ENCODE peak calls at places on chromosomes 1 and 21, in nine cellular contexts. Y is psoas muscle; R is CD8-positive, alpha-beta T cell; O is AG10803; Q is astrocyte; Z is cardiac fibroblast; P is IMR-90; G is progenitor cell of endocrine pancreas; V is neural progenitor cell. D is an unnamed sample.

GRCh38 chr1:31605908-31606427 is 11.5 kb upstream of the HCRTR1 start:
- DNase-seq in Y (no peak), R (no peak), O (peak), Q (peak), Z (peak), P (peak), G (no peak), V (no peak), D (no peak)

GRCh38 chr1:110335265-110335664 is 3.9 kb upstream of the RBM15 start:
- DNase-seq in Y (no peak), R (no peak), O (no peak), Q (no peak), Z (no peak), P (no peak), G (no peak), V (no peak), D (no peak)

GRCh38 chr1:195956845-195957244 is 651.4 kb downstream of the KCNT2 start:
- DNase-seq in Y (no peak), R (no peak), O (no peak), Q (no peak), Z (no peak), P (no peak), G (no peak), V (no peak), D (no peak)

GRCh38 chr1:171817511-171818265 is 23.6 kb upstream of the DNM3 start:
- DNase-seq in Y (no peak), R (no peak), O (peak), Q (peak), Z (peak), P (peak), G (no peak), V (peak), D (no peak)

GRCh38 chr1:26234644-26235384 is 814 bp downstream of the CEP85 start:
- DNase-seq in Y (no peak), R (no peak), O (peak), Q (peak), Z (peak), P (peak), G (peak), V (peak), D (peak)

GRCh38 chr1:115507256-115507589 is 134.5 kb upstream of the VANGL1 start:
- DNase-seq in Y (no peak), R (no peak), O (peak), Q (peak), Z (peak), P (peak), G (no peak), V (peak), D (peak)

GRCh38 chr1:151905070-151905442 is 4.3 kb downstream of the THEM4 start:
- DNase-seq in Y (no peak), R (no peak), O (no peak), Q (no peak), Z (peak), P (no peak), G (no peak), V (no peak), D (no peak)

GRCh38 chr1:147217142-147217541 is 8.0 kb downstream of the FMO5 start:
- DNase-seq in Y (no peak), R (no peak), O (no peak), Q (no peak), Z (no peak), P (no peak), G (no peak), V (no peak), D (no peak)

GRCh38 chr1:164641353-164641730 is 82.4 kb downstream of the PBX1 start:
- DNase-seq in Y (peak), R (no peak), O (peak), Q (peak), Z (peak), P (peak), G (no peak), V (no peak), D (no peak)

GRCh38 chr1:19239876-19240275 is 11.4 kb downstream of the EMC1 start:
- DNase-seq in Y (peak), R (no peak), O (no peak), Q (no peak), Z (no peak), P (no peak), G (no peak), V (no peak), D (no peak)

GRCh38 chr21:26011292-26011940 is 159.2 kb downstream of the APP start:
- DNase-seq in Y (no peak), R (no peak), O (no peak), Q (no peak), Z (no peak), P (no peak), G (no peak), V (no peak), D (no peak)

GRCh38 chr1:187038789-187039188 is 210.0 kb downstream of the PLA2G4A start:
- DNase-seq in Y (no peak), R (no peak), O (no peak), Q (peak), Z (peak), P (peak), G (no peak), V (no peak), D (no peak)

GRCh38 chr1:93839307-93839706 is 39.7 kb downstream of the DNTTIP2 start:
- DNase-seq in Y (no peak), R (no peak), O (peak), Q (peak), Z (peak), P (peak), G (no peak), V (no peak), D (no peak)

GRCh38 chr21:42414928-42415769 is 11.4 kb downstream of the UBASH3A start:
- DNase-seq in Y (no peak), R (peak), O (no peak), Q (peak), Z (peak), P (peak), G (no peak), V (no peak), D (no peak)

GRCh38 chr1:165551469-165551868 is 7.7 kb downstream of the LRRC52 start:
- DNase-seq in Y (no peak), R (no peak), O (peak), Q (no peak), Z (no peak), P (no peak), G (no peak), V (no peak), D (peak)

GRCh38 chr1:66550243-66550642 is 16.3 kb downstream of the SGIP1 start:
- DNase-seq in Y (no peak), R (no peak), O (peak), Q (no peak), Z (no peak), P (no peak), G (no peak), V (no peak), D (no peak)

GRCh38 chr1:46480959-46481646 is 8.5 kb upstream of the DMBX1 start:
- DNase-seq in Y (no peak), R (no peak), O (peak), Q (no peak), Z (no peak), P (no peak), G (no peak), V (no peak), D (no peak)

GRCh38 chr1:20442920-20443625 is 42.9 kb downstream of the CAMK2N1 start:
- DNase-seq in Y (no peak), R (no peak), O (peak), Q (no peak), Z (no peak), P (peak), G (no peak), V (no peak), D (peak)

GRCh38 chr1:150578278-150579109 is 916 bp downstream of the MCL1 start:
- DNase-seq in Y (peak), R (no peak), O (peak), Q (peak), Z (peak), P (peak), G (no peak), V (peak), D (no peak)

GRCh38 chr21:45136927-45137611 is 62.7 kb downstream of the ADARB1 start:
- DNase-seq in Y (peak), R (peak), O (peak), Q (peak), Z (peak), P (peak), G (peak), V (peak), D (peak)

GRCh38 chr1:119631433-119632102 is 16.5 kb downstream of the ZNF697 start:
- DNase-seq in Y (peak), R (no peak), O (peak), Q (peak), Z (peak), P (peak), G (no peak), V (peak), D (peak)

GRCh38 chr1:113747376-113747775 is 11.9 kb downstream of the PHTF1 start:
- DNase-seq in Y (no peak), R (no peak), O (peak), Q (peak), Z (peak), P (peak), G (no peak), V (no peak), D (no peak)

DNA sequence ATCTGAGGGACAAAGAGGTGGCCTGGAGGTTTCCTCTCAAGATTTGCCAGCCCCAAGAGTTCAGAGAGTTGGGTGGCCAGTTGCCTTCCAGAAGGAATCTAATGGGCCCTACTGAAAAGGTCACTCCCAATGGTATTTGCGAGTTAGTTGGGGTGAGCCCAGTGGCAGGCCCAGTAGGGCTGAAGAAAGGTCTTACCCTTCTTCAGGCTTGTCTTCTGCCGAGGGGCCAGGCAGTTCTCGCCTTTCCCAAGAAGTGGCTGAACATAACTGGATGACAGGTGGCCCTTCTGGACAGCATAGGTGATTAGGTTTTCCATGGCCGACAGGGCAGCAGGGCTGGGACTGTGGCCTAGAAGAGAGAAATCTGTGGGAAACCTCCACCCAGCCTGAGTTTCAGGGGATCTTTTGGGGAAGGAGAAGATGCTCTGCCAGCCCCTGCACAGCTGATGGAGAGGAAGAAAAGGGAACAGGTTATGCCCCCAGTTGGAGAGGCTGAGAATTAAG is 7.2 kb downstream of the PGLYRP4 start:
- DNase-seq in Y (no peak), R (no peak), O (no peak), Q (no peak), Z (no peak), P (no peak), G (no peak), V (no peak), D (no peak)
- TF ChIP-seq CTCF in Y (no peak), R (no peak), O (no peak), Q (no peak), Z (no peak), P (no peak), G (no peak), V (no peak), D (no peak)

GRCh38 chr1:43931711-43932660 is 1.6 kb upstream of the ARTN start:
- DNase-seq in Y (no peak), R (no peak), O (no peak), Q (no peak), Z (no peak), P (no peak), G (no peak), V (no peak), D (no peak)

GRCh38 chr1:43932786-43933385 is 715 bp upstream of the ARTN start:
- DNase-seq in Y (no peak), R (no peak), O (peak), Q (peak), Z (peak), P (peak), G (no peak), V (no peak), D (no peak)

GRCh38 chr1:43933386-43934278 is at the start of gene ARTN:
- DNase-seq in Y (no peak), R (no peak), O (no peak), Q (no peak), Z (no peak), P (no peak), G (peak), V (peak), D (no peak)

GRCh38 chr1:43930949-43931275 is 2.7 kb upstream of the ARTN start:
- DNase-seq in Y (no peak), R (no peak), O (no peak), Q (no peak), Z (no peak), P (no peak), G (no peak), V (no peak), D (no peak)

GRCh38 chr1:43930168-43930948 is 3.2 kb upstream of the ARTN start:
- DNase-seq in Y (no peak), R (no peak), O (no peak), Q (no peak), Z (no peak), P (no peak), G (no peak), V (peak), D (no peak)
- TF ChIP-seq CTCF in Y (peak), R (peak), O (peak), Q (no peak), Z (peak), P (peak), G (peak), V (peak), D (peak)

GRCh38 chr1:4317207-4317606 is 337.2 kb upstream of the AJAP1 start:
- DNase-seq in Y (no peak), R (no peak), O (no peak), Q (no peak), Z (no peak), P (no peak), G (no peak), V (no peak), D (no peak)
- TF ChIP-seq CTCF in Y (no peak), R (no peak), O (no peak), Q (no peak), Z (no peak), P (no peak), G (peak), V (no peak), D (no peak)

GRCh38 chr1:23553896-23554480 is 5.3 kb downstream of the ID3 start:
- DNase-seq in Y (no peak), R (no peak), O (no peak), Q (no peak), Z (no peak), P (no peak), G (no peak), V (peak), D (no peak)

GRCh38 chr1:23555949-23556640 is 3.2 kb downstream of the ID3 start:
- DNase-seq in Y (no peak), R (no peak), O (peak), Q (peak), Z (peak), P (peak), G (no peak), V (peak), D (no peak)

GRCh38 chr1:23555225-23555801 is 4.0 kb downstream of the ID3 start:
- DNase-seq in Y (peak), R (no peak), O (peak), Q (peak), Z (peak), P (peak), G (no peak), V (peak), D (no peak)

GRCh38 chr1:23553206-23553895 is 6.0 kb downstream of the ID3 start:
- DNase-seq in Y (no peak), R (no peak), O (no peak), Q (no peak), Z (no peak), P (no peak), G (no peak), V (no peak), D (no peak)

GRCh38 chr1:23554481-23555224 is 4.6 kb downstream of the ID3 start:
- DNase-seq in Y (peak), R (peak), O (peak), Q (peak), Z (peak), P (peak), G (peak), V (peak), D (peak)
- TF ChIP-seq CTCF in Y (peak), R (peak), O (peak), Q (no peak), Z (peak), P (peak), G (peak), V (peak), D (no peak)

DNA sequence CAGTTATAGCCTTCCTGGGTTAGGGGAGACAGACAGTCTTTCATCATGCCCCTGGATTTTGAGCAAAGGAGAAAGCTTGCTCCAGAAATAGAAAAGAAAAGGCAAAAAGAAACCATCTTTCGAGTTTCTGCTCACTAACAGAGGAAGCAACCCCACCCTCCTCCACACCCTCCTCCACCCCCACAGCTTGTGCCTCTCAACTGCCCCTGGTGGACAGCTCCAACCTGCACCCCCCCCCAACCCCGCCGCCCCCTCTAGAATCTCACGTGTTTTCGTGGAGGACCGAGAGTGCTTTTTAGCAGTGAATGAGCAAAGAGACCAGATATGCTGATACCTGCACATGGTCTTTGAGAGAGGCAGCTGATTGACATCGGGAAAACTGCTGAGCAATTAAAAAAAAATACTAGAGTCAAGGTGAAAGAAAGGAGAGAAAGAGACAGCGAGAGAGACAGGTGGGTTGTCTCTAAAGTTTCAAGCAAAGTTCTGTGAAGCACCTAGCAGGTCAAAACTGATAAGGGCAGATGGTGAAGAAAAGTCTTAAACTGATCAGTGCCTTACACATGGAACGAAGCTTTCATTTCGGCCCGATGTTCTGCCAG is 358.3 kb downstream of the KIF26B start:
- DNase-seq in Y (no peak), R (no peak), O (peak), Q (no peak), Z (peak), P (no peak), G (no peak), V (peak), D (no peak)
- TF ChIP-seq CTCF in Y (no peak), R (no peak), O (peak), Q (no peak), Z (peak), P (no peak), G (peak), V (peak), D (no peak)

DNA sequence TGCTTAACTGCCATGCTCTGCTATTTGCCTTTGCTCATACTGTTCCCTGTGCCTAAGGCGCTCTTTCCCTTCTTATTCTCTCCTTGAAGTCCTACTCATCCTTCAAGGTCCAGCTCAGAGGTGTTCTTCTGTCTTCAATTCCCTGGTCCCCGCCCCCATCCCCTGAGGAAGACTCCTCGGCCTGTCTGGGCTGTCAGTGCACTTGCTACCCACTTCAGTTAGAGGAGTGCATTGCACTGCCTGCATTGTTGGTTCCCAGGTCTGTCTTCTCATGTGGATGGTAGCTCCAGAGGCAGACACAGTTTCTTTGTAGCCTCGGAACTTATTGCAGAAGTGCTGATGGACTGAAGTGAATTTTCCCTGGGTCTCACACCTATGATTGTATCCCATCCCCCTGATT is 194.0 kb downstream of the C1orf94 start:
- DNase-seq in Y (no peak), R (no peak), O (no peak), Q (no peak), Z (no peak), P (no peak), G (no peak), V (no peak), D (no peak)
- TF ChIP-seq CTCF in Y (no peak), R (no peak), O (no peak), Q (no peak), Z (no peak), P (no peak), G (no peak), V (no peak), D (no peak)

DNA sequence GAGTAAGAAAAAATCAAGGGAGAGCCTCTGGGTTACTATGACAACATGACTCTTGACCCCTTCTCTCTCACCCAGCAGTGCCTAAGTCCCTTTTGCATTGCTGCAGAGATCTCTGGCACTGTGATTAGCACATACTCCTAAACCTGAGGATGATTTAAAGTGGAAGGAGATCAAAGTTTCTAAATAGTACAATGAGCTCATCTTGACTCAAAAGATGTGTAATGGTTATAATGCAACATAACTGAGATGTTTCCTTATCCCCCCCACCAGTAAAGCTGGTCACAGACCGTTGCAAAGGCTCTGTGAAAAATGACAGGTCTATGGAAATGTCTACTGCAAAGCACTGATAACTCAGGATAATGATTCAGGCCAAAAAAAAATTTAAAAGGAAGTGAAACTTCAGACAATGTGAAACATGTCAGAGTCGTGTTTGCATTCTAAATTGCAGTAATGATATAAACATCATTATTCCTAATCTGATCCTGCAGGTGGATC is 519.2 kb downstream of the KIF26B start:
- DNase-seq in Y (no peak), R (no peak), O (peak), Q (peak), Z (peak), P (peak), G (no peak), V (no peak), D (no peak)
- TF ChIP-seq CTCF in Y (no peak), R (no peak), O (no peak), Q (no peak), Z (no peak), P (no peak), G (no peak), V (no peak), D (no peak)

GRCh38 chr1:9269078-9269501 is 23.6 kb upstream of the SPSB1 start:
- DNase-seq in Y (peak), R (no peak), O (no peak), Q (no peak), Z (no peak), P (no peak), G (no peak), V (no peak), D (no peak)

GRCh38 chr1:9265037-9265436 is 27.7 kb upstream of the SPSB1 start:
- DNase-seq in Y (peak), R (no peak), O (no peak), Q (no peak), Z (no peak), P (no peak), G (no peak), V (no peak), D (no peak)

GRCh38 chr1:9265966-9266365 is 26.7 kb upstream of the SPSB1 start:
- DNase-seq in Y (peak), R (no peak), O (no peak), Q (no peak), Z (no peak), P (no peak), G (no peak), V (peak), D (no peak)

GRCh38 chr1:9267827-9268581 is 24.7 kb upstream of the SPSB1 start:
- DNase-seq in Y (peak), R (no peak), O (no peak), Q (no peak), Z (no peak), P (no peak), G (no peak), V (no peak), D (no peak)

GRCh38 chr1:9267352-9267686 is 25.4 kb upstream of the SPSB1 start:
- DNase-seq in Y (no peak), R (no peak), O (no peak), Q (no peak), Z (no peak), P (no peak), G (no peak), V (no peak), D (no peak)
- TF ChIP-seq CTCF in Y (no peak), R (no peak), O (no peak), Q (no peak), Z (no peak), P (no peak), G (no peak), V (no peak), D (peak)

DNA sequence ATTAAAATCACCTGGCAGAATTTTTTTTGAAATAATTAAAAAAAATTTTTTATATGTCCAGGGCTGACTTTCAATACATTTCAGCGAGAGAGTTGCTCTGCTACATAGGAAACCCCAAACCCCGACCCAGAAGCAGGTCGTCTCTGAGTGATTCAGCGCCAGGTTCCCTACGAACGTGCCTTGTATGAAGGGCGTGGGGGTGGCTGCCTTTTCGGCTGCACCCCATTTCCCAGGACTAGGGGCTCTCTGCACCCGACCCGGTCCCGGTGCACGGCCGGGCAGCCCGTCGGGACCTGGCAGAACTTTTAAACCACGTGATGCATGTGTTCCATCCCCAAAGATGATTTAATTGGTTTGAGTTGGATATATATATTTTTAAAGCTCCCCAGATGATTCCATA is 15.8 kb upstream of the SCYL3 start:
- DNase-seq in Y (no peak), R (no peak), O (no peak), Q (no peak), Z (no peak), P (no peak), G (no peak), V (no peak), D (no peak)
- TF ChIP-seq CTCF in Y (no peak), R (no peak), O (no peak), Q (no peak), Z (no peak), P (no peak), G (no peak), V (no peak), D (no peak)